ENCODE peak calls at places on chromosomes 3 and 15, in six cellular contexts. H is pancreas, N is AG04450, M is hepatocyte, V is neural progenitor cell, W is left ventricle myocardium inferior. O is an unnamed sample.

GRCh38 chr3:102078864-102079808 is 229.8 kb downstream of the NFKBIZ start:
- DNase-seq in H (no peak), N (no peak), M (no peak), V (peak; percentile 33), W (no peak), O (no peak)

GRCh38 chr3:46380471-46381215 is 9.9 kb downstream of the CCR5 start:
- DNase-seq in H (no peak), N (no peak), M (no peak), V (no peak), W (no peak), O (no peak)

GRCh38 chr3:194673761-194674160 is 1.8 kb upstream of the LSG1 start:
- DNase-seq in H (no peak), N (no peak), M (no peak), V (no peak), W (no peak), O (no peak)

GRCh38 chr3:133572158-133573053 is 1.1 kb upstream of the CDV3 start:
- DNase-seq in H (no peak), N (no peak), M (peak; percentile 17), V (no peak), W (no peak), O (no peak)

GRCh38 chr3:60160792-60161175 is 1090.5 kb downstream of the FHIT start:
- DNase-seq in H (no peak), N (no peak), M (no peak), V (no peak), W (no peak), O (no peak)

GRCh38 chr3:156483426-156483825 is 71.5 kb downstream of the SSR3 start:
- DNase-seq in H (no peak), N (peak; percentile 33), M (peak; percentile 39), V (no peak), W (no peak), O (no peak)

GRCh38 chr3:117278424-117279190 is 569.0 kb downstream of the TUSC7 start:
- DNase-seq in H (peak; percentile 14), N (no peak), M (peak; percentile 67), V (no peak), W (no peak), O (peak; percentile 14)

GRCh38 chr3:73787620-73788019 is 162.9 kb upstream of the PDZRN3 start:
- DNase-seq in H (no peak), N (no peak), M (no peak), V (no peak), W (no peak), O (no peak)

GRCh38 chr3:142501004-142501926 is 53.4 kb upstream of the XRN1 start:
- DNase-seq in H (no peak), N (peak; percentile 51), M (peak; percentile 6), V (no peak), W (no peak), O (peak; percentile 71)

GRCh38 chr15:57910672-57911071 is 154.8 kb downstream of the ALDH1A2 start:
- DNase-seq in H (no peak), N (no peak), M (no peak), V (no peak), W (no peak), O (no peak)

GRCh38 chr15:47505712-47506542 is 211.4 kb upstream of the SEMA6D start:
- DNase-seq in H (no peak), N (no peak), M (peak; percentile 8), V (no peak), W (no peak), O (peak; percentile 97)

GRCh38 chr3:13069495-13069894 is 3.7 kb downstream of the IQSEC1 start:
- DNase-seq in H (no peak), N (no peak), M (no peak), V (no peak), W (no peak), O (no peak)

GRCh38 chr15:75718326-75718725 is 5.7 kb upstream of the CSPG4 start:
- DNase-seq in H (peak; percentile 9), N (no peak), M (peak; percentile 49), V (no peak), W (no peak), O (peak; percentile 64)

GRCh38 chr3:178536271-178537079 is at the start of gene KCNMB2:
- DNase-seq in H (no peak), N (no peak), M (peak; percentile 15), V (peak; percentile 7), W (no peak), O (no peak)

GRCh38 chr3:155608237-155608636 is 136.6 kb downstream of the PLCH1 start:
- DNase-seq in H (no peak), N (no peak), M (no peak), V (no peak), W (no peak), O (no peak)

GRCh38 chr3:16247282-16248058 is 17.3 kb downstream of the DPH3 start:
- DNase-seq in H (peak; percentile 78), N (peak; percentile 71), M (peak; percentile 92), V (peak; percentile 91), W (peak; percentile 57), O (peak; percentile 12)

GRCh38 chr15:43441316-43441715 is 51.6 kb downstream of the TP53BP1 start:
- DNase-seq in H (no peak), N (no peak), M (no peak), V (no peak), W (no peak), O (no peak)

GRCh38 chr15:38002883-38003477 is 68.5 kb downstream of the TMCO5A start:
- DNase-seq in H (no peak), N (peak; percentile 55), M (peak; percentile 70), V (peak; percentile 81), W (peak; percentile 44), O (peak; percentile 34)

GRCh38 chr3:188507244-188507720 is 353.3 kb downstream of the LPP start:
- DNase-seq in H (no peak), N (peak; percentile 87), M (peak; percentile 32), V (no peak), W (no peak), O (peak; percentile 58)

GRCh38 chr3:128784228-128784627 is 58.2 kb downstream of the RAB7A start:
- DNase-seq in H (no peak), N (no peak), M (peak; percentile 39), V (peak; percentile 82), W (peak; percentile 49), O (no peak)

GRCh38 chr15:45198337-45199135 is 10.8 kb upstream of the SHF start:
- DNase-seq in H (peak; percentile 97), N (peak; percentile 95), M (peak; percentile 97), V (peak; percentile 95), W (peak; percentile 92), O (peak; percentile 88)

GRCh38 chr15:45199136-45199810 is 11.5 kb upstream of the SHF start:
- DNase-seq in H (peak; percentile 76), N (no peak), M (no peak), V (peak; percentile 57), W (no peak), O (no peak)

GRCh38 chr15:45200799-45201556 is 13.2 kb upstream of the SHF start:
- DNase-seq in H (peak; percentile 91), N (peak; percentile 59), M (peak; percentile 85), V (peak; percentile 80), W (peak; percentile 82), O (no peak)

GRCh38 chr15:45200001-45200798 is 12.4 kb upstream of the SHF start:
- DNase-seq in H (peak; percentile 96), N (peak; percentile 89), M (peak; percentile 95), V (peak; percentile 94), W (peak; percentile 92), O (peak; percentile 72)

DNA sequence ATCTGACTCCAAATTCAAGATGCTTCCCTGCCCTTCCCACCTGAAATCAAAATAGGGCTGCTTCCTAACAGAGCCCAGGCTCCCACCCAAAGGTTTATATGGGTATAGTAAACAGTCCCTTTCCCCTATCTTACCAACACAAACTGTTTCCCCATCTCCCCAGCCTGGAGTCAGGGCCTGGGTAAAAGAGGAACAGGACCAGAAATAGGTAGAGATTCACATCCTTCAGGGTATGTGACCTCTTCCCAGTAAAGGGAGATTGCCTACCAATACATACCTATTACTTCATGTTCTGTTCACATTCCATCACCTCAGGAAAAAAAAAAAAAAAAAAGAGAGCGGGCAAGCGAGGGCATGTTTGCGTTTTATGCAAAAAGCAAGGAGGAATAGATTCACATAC is 9.7 kb upstream of the SHF start:
- DNase-seq in H (no peak), N (no peak), M (no peak), V (no peak), W (no peak), O (no peak)
- H3K4me3 ChIP-seq in H (peak overlapping the region; percentile 57), N (no peak overlapping the region), M (no peak overlapping the region), V (peak overlapping the region; percentile 87), W (peak overlapping the region; percentile 79), O (no peak overlapping the region)

GRCh38 chr15:88470625-88471372 is 3.3 kb downstream of the MRPS11 start:
- DNase-seq in H (no peak), N (no peak), M (no peak), V (no peak), W (no peak), O (no peak)

GRCh38 chr15:88467073-88467934 is at the start of the genes MRPL46 and MRPS11:
- DNase-seq in H (peak; percentile 95), N (peak; percentile 50), M (peak; percentile 94), V (peak; percentile 95), W (peak; percentile 89), O (peak; percentile 39)

GRCh38 chr15:88465633-88466219 is 1.5 kb downstream of the MRPL46 start:
- DNase-seq in H (no peak), N (no peak), M (peak; percentile 35), V (no peak), W (no peak), O (no peak)

GRCh38 chr15:88469321-88469720 is 1.8 kb downstream of the MRPS11 start:
- DNase-seq in H (no peak), N (no peak), M (no peak), V (no peak), W (no peak), O (no peak)

DNA sequence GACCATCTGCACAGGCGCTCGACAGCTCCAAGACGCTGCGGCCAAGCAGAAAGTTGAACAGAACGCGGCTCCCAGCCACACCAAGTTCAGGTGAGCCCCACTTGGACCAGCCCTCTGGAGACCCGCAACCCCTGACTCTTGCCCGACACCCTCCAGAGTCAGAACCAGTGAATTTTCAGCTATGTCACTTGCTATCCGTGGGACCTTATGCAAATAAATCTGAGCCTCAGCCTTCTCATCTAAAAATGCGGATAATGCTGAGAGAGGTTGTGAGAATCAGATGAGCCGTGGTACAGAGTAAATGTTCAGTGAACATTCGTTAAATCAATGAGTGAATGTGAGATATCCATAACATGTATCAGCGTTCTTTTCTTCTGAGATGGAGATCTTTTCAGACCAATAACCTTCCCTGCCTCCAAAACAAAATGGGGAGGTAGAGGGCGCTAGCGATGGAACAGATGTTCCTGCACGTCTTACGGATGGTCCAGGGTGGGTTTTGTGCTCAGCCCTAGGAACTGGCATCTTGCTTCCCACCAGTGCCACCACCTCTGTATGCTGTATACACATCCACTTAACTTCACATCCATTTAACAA is 524 bp downstream of the MRPS11 start:
- DNase-seq in H (no peak), N (no peak), M (no peak), V (peak; percentile 20), W (no peak), O (no peak)
- TF ChIP-seq CTCF in H (no peak), N (peak; percentile 52), M (no peak), V (peak; percentile 38), W (no peak), O (peak; percentile 48)

DNA sequence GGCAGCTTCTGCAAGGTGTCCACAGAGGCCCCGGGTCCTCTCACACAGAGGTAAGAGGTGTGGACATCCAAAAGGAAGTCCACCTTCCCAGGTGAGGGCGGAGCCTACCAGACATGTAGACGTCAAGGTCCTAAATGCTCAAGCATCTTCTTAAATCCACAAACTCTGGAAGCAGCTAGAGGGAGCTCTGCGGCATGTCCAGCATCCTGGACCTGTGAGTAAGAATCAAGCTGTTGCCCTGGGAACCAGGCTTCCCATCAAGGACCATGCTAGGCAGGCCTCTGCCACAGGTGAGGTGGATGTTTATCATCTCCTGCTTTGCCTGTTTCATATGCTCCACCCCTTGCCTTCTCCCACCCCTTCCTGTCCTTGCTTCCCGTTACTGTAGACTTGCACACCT is 368.2 kb downstream of the GABRG3 start:
- DNase-seq in H (no peak), N (no peak), M (no peak), V (no peak), W (no peak), O (no peak)
- H3K4me3 ChIP-seq in H (no peak overlapping the region), N (no peak overlapping the region), M (no peak overlapping the region), V (no peak overlapping the region), W (no peak overlapping the region), O (no peak overlapping the region)

GRCh38 chr3:150675587-150675986 is 28.1 kb downstream of the ERICH6 start:
- DNase-seq in H (no peak), N (no peak), M (no peak), V (no peak), W (no peak), O (no peak)
- TF ChIP-seq CTCF in H (no peak), N (no peak), M (no peak), V (no peak), W (no peak), O (no peak)